ENCODE peak calls at places on chromosomes 6 and 20, in five cellular contexts. A, Q, R, J and M are unnamed samples.

GRCh38 chr6:154156135-154156948 is 117.3 kb downstream of the OPRM1 start:
- DNase-seq in J (peak; percentile 50), R (peak; percentile 36), Q (peak; percentile 45), A (peak; percentile 32), M (peak; percentile 46)

GRCh38 chr6:11196511-11197174 is 35.8 kb downstream of the NEDD9 start:
- DNase-seq in A (no peak), Q (peak; percentile 85), R (no peak), J (peak; percentile 76), M (no peak)

GRCh38 chr20:17782768-17783167 is 83.0 kb downstream of the BANF2 start:
- DNase-seq in R (no peak), Q (no peak), J (no peak), A (no peak), M (no peak)

GRCh38 chr6:11388983-11389944 is 148.3 kb upstream of the TMEM170B start:
- DNase-seq in J (no peak), R (no peak), A (no peak), Q (no peak), M (no peak)

GRCh38 chr6:168282985-168283685 is 36.4 kb downstream of the DACT2 start:
- DNase-seq in Q (no peak), A (no peak), J (no peak), R (no peak), M (no peak)

GRCh38 chr6:108565091-108565766 is 4.5 kb downstream of the FOXO3 start:
- DNase-seq in J (no peak), Q (no peak), A (no peak), R (no peak), M (peak; percentile 33)

GRCh38 chr6:79628466-79629288 is 2.5 kb upstream of the SH3BGRL2 start:
- DNase-seq in Q (no peak), A (no peak), J (no peak), R (no peak), M (no peak)

GRCh38 chr20:63101781-63102719 is 95.3 kb upstream of the BHLHE23 start:
- DNase-seq in Q (peak; percentile 24), R (peak; percentile 30), J (peak; percentile 73), A (peak; percentile 37), M (peak; percentile 10)

GRCh38 chr6:47752801-47753200 is 29.0 kb upstream of the OPN5 start:
- DNase-seq in Q (no peak), J (no peak), A (no peak), R (no peak), M (no peak)

GRCh38 chr6:9977451-9977850 is 437.4 kb downstream of the TFAP2A start:
- DNase-seq in R (no peak), J (no peak), Q (no peak), A (no peak), M (no peak)

GRCh38 chr6:157037165-157037564 is 260.0 kb downstream of the ARID1B start:
- DNase-seq in J (no peak), R (no peak), Q (no peak), A (no peak), M (no peak)

GRCh38 chr6:29005183-29005885 is at the start of gene ZNF311:
- DNase-seq in J (peak; percentile 62), Q (peak; percentile 43), R (no peak), A (peak; percentile 70), M (peak; percentile 57)

GRCh38 chr6:3822747-3823445 is 26.3 kb upstream of the FAM50B start:
- DNase-seq in Q (no peak), R (no peak), A (no peak), J (no peak), M (peak; percentile 34)

GRCh38 chr6:146027586-146028249 is 1.1 kb upstream of the GRM1 start:
- DNase-seq in J (no peak), Q (no peak), A (no peak), R (no peak), M (no peak)

GRCh38 chr20:8749101-8749500 is 319.8 kb upstream of the PLCB4 start:
- DNase-seq in R (no peak), A (no peak), Q (peak; percentile 21), J (no peak), M (no peak)

GRCh38 chr6:128131566-128131965 is 230.7 kb upstream of the THEMIS start:
- DNase-seq in A (no peak), R (no peak), Q (peak; percentile 65), J (peak; percentile 67), M (peak; percentile 72)

GRCh38 chr6:116120430-116120829 is 5.5 kb downstream of the COL10A1 start:
- DNase-seq in R (no peak), A (no peak), J (no peak), Q (no peak), M (no peak)

GRCh38 chr6:136696238-136696637 is 96.0 kb downstream of the MAP3K5 start:
- DNase-seq in A (no peak), Q (peak; percentile 23), J (peak; percentile 68), R (no peak), M (no peak)

GRCh38 chr20:17633850-17634500 is 48.1 kb downstream of the RRBP1 start:
- DNase-seq in Q (no peak), A (no peak), R (no peak), J (no peak), M (no peak)

GRCh38 chr6:13302751-13303667 is 25.3 kb downstream of the TBC1D7 start:
- DNase-seq in R (peak; percentile 4), J (peak; percentile 84), Q (peak; percentile 98), A (peak; percentile 91), M (peak; percentile 93)

GRCh38 chr6:142009647-142010046 is 123.1 kb upstream of the GJE1 start:
- DNase-seq in R (no peak), Q (peak; percentile 72), J (peak; percentile 30), A (no peak), M (no peak)

GRCh38 chr6:84107495-84107894 is 73.9 kb downstream of the MRAP2 start:
- DNase-seq in J (no peak), R (no peak), Q (no peak), A (no peak), M (no peak)

GRCh38 chr6:2634151-2634964 is 116.4 kb downstream of the MYLK4 start:
- DNase-seq in A (peak; percentile 88), R (peak; percentile 72), J (peak; percentile 92), Q (peak; percentile 81), M (peak; percentile 93)

GRCh38 chr20:63475209-63475608 is 2.8 kb upstream of the KCNQ2 start:
- DNase-seq in A (no peak), J (peak; percentile 51), R (no peak), Q (peak; percentile 18), M (no peak)

GRCh38 chr6:75842732-75843131 is 93.7 kb downstream of the MYO6 start:
- DNase-seq in R (no peak), A (no peak), J (no peak), Q (no peak), M (peak; percentile 83)

GRCh38 chr20:44693625-44694024 is 21.5 kb upstream of the CCN5 start:
- DNase-seq in J (no peak), A (no peak), Q (no peak), R (no peak), M (no peak)

GRCh38 chr20:44689809-44690208 is 25.4 kb upstream of the CCN5 start:
- DNase-seq in Q (no peak), R (no peak), J (no peak), A (no peak), M (no peak)

GRCh38 chr20:44691424-44692423 is 23.4 kb upstream of the CCN5 start:
- DNase-seq in J (no peak), Q (no peak), A (no peak), R (no peak), M (no peak)

GRCh38 chr20:44692932-44693476 is 22.2 kb upstream of the CCN5 start:
- DNase-seq in R (no peak), A (no peak), J (peak; percentile 98), Q (peak; percentile 93), M (peak; percentile 98)

DNA sequence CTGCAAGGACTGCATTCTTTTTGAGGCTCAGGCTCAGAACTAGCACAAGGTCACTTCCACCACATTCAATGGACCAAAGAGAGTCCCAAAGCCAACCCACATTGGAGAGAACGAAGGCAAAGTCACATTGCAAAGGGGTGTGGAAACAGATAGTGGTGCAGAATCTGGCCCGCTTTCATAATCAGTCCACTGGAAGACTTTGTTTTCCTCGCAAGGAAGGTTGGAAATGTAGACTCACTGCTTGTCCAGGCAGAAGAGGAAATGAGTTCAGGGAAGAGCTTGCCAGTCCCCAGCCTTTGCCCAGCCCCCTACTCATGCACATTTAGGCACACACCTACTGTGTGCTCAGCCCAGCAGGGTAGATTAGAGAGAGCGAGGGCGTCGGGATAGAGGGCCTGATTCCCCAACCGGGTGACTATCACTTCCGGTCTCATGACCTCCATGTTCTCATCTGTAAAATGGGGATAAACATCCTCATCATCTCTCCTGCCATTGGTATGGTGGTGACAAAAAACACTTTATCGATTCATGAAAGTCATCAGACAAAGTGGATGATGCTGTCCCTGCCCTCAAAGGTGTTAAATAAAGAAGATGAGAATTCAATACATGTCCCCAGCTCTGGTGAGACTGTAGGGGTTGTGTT is 24.3 kb upstream of the CCN5 start:
- DNase-seq in A (no peak), J (no peak), Q (no peak), R (no peak), M (no peak)
- H3K4me1 ChIP-seq in A (no peaks in the 10 kb centered on the region), J (peaks cover 51% of the 10 kb centered on the region), Q (peaks cover 25% of the 10 kb centered on the region), R (no peaks in the 10 kb centered on the region), M (peaks cover 32% of the 10 kb centered on the region)

DNA sequence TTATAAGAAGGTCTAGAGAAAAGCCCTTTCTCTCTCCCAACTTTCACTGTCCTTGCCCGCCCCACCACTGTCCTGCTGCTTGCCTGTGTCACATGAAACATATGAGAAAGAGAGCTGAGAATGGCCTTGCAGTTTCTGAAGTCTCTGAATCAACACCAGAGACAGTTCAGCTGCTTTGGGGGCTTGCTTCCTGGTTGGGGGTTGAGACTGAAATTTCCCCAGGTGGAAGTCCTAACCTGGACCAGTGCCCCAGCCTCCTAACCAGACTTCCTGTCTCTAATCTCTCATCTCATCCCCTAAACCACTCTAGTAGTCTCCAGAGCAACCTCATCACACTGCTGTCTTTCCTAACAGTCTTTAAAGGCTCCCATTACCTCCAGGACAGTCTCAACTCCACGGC is 10.7 kb downstream of the TRAM2 start:
- DNase-seq in R (no peak), J (no peak), A (no peak), Q (no peak), M (no peak)
- H3K4me1 ChIP-seq in R (peaks cover 13% of the 10 kb centered on the region), J (peaks cover 67% of the 10 kb centered on the region), A (no peaks in the 10 kb centered on the region), Q (peaks cover 40% of the 10 kb centered on the region), M (peaks cover 68% of the 10 kb centered on the region)

DNA sequence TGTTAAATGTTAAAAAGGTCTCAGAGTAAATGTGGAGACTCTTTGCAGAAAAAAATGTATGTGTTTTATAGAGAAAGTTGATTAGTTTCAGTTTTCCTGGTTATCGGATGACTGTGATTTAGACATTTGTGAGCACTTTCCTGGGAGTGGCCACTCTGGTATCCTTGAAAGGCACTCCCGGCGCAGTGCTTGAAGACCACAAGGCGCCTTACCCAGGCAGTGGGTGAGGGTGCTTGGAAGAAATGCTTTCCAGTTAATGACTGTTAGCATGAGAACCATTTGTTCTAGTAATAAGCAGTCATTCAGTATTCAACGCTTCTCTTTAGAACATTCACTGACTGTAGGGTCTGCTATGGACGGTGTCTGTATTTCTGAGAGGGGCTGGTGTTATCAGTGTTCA is 7.2 kb downstream of the CDS2 start:
- DNase-seq in Q (no peak), J (no peak), A (no peak), R (no peak), M (no peak)
- H3K4me1 ChIP-seq in Q (peaks cover 12% of the 10 kb centered on the region), J (peaks cover 19% of the 10 kb centered on the region), A (no peaks in the 10 kb centered on the region), R (peaks cover 10% of the 10 kb centered on the region), M (no peaks in the 10 kb centered on the region)

GRCh38 chr20:31677553-31678260 is 40.0 kb downstream of the COX4I2 start:
- DNase-seq in R (no peak), Q (no peak), A (no peak), J (no peak), M (no peak)

GRCh38 chr20:31676534-31677030 is 38.9 kb downstream of the COX4I2 start:
- DNase-seq in J (no peak), A (no peak), Q (no peak), R (no peak), M (no peak)

GRCh38 chr20:31679357-31680285 is 41.9 kb downstream of the COX4I2 start:
- DNase-seq in R (no peak), A (no peak), Q (no peak), J (no peak), M (no peak)

GRCh38 chr20:31680286-31681127 is 42.2 kb downstream of the BCL2L1 start:
- DNase-seq in Q (no peak), R (no peak), J (no peak), A (no peak), M (no peak)

GRCh38 chr20:31678389-31679356 is 41.0 kb downstream of the COX4I2 start:
- DNase-seq in J (peak; percentile 36), R (no peak), A (no peak), Q (no peak), M (no peak)
- H3K4me1 ChIP-seq in J (peaks cover 56% of the 10 kb centered on the region), R (peaks cover 90% of the 10 kb centered on the region), A (peaks cover 6% of the 10 kb centered on the region), Q (peaks cover 36% of the 10 kb centered on the region), M (peaks cover 66% of the 10 kb centered on the region)